ENCODE peak calls at places on chromosomes 4 and X, in five cellular contexts. One of them, this sample, is unnamed.

GRCh38 chrX:106933538-106933961 is 13.3 kb downstream of the CLDN2 start:
- DNase-seq in AG04449: no peak
- DNase-seq in esophagus squamous epithelium: no peak
- DNase-seq in NT2/D1: no peak
- DNase-seq in skeletal muscle cell: no peak
- DNase-seq in this sample: no peak

GRCh38 chr4:122121593-122121992 is 30.5 kb upstream of the BLTP1 start:
- DNase-seq in AG04449: no peak
- DNase-seq in esophagus squamous epithelium: no peak
- DNase-seq in NT2/D1: no peak
- DNase-seq in skeletal muscle cell: no peak
- DNase-seq in this sample: no peak

GRCh38 chr4:48247878-48248558 is 21.6 kb downstream of the TEC start:
- DNase-seq in NT2/D1: no peak
- DNase-seq in AG04449: no peak
- DNase-seq in esophagus squamous epithelium: no peak
- DNase-seq in skeletal muscle cell: no peak
- DNase-seq in this sample: no peak

GRCh38 chr4:102253860-102254259 is 91.4 kb downstream of the SLC39A8 start:
- DNase-seq in esophagus squamous epithelium: no peak
- DNase-seq in skeletal muscle cell: no peak
- DNase-seq in AG04449: no peak
- DNase-seq in NT2/D1: no peak
- DNase-seq in this sample: no peak

GRCh38 chr4:47718691-47719090 is 119.2 kb downstream of the CORIN start:
- DNase-seq in NT2/D1: no peak
- DNase-seq in AG04449: no peak
- DNase-seq in skeletal muscle cell: no peak
- DNase-seq in esophagus squamous epithelium: no peak
- DNase-seq in this sample: no peak

GRCh38 chr4:7906171-7906581 is 33.5 kb downstream of the AFAP1 start:
- DNase-seq in NT2/D1: no peak
- DNase-seq in skeletal muscle cell: no peak
- DNase-seq in esophagus squamous epithelium: no peak
- DNase-seq in AG04449: no peak
- DNase-seq in this sample: no peak

GRCh38 chrX:152896450-152896849 is 1.4 kb upstream of the ZNF185 start:
- DNase-seq in skeletal muscle cell: no peak
- DNase-seq in NT2/D1: no peak
- DNase-seq in AG04449: no peak
- DNase-seq in esophagus squamous epithelium: no peak
- DNase-seq in this sample: no peak

GRCh38 chr4:26372076-26372475 is 51.3 kb downstream of the RBPJ start:
- DNase-seq in esophagus squamous epithelium: no peak
- DNase-seq in skeletal muscle cell: no peak
- DNase-seq in AG04449: no peak
- DNase-seq in NT2/D1: no peak
- DNase-seq in this sample: no peak

GRCh38 chr4:56745082-56745481 is 64.0 kb upstream of the HOPX start:
- DNase-seq in skeletal muscle cell: no peak
- DNase-seq in esophagus squamous epithelium: no peak
- DNase-seq in NT2/D1: no peak
- DNase-seq in AG04449: no peak
- DNase-seq in this sample: no peak

GRCh38 chr4:53558981-53559620 is 32.2 kb downstream of the LNX1 start:
- DNase-seq in skeletal muscle cell: no peak
- DNase-seq in AG04449: no peak
- DNase-seq in esophagus squamous epithelium: no peak
- DNase-seq in NT2/D1: no peak
- DNase-seq in this sample: no peak

GRCh38 chrX:135484636-135485289 is 35.7 kb upstream of the INTS6L start:
- DNase-seq in AG04449: peak
- DNase-seq in esophagus squamous epithelium: no peak
- DNase-seq in skeletal muscle cell: peak
- DNase-seq in NT2/D1: no peak
- DNase-seq in this sample: peak

GRCh38 chrX:108537005-108537404 is 97.4 kb downstream of the COL4A5 start:
- DNase-seq in esophagus squamous epithelium: no peak
- DNase-seq in NT2/D1: no peak
- DNase-seq in skeletal muscle cell: peak
- DNase-seq in AG04449: no peak
- DNase-seq in this sample: peak

GRCh38 chr4:101103381-101104142 is 243.8 kb downstream of the PPP3CA start:
- DNase-seq in NT2/D1: no peak
- DNase-seq in esophagus squamous epithelium: no peak
- DNase-seq in skeletal muscle cell: no peak
- DNase-seq in AG04449: no peak
- DNase-seq in this sample: no peak

GRCh38 chr4:136829298-136829697 is 703.0 kb downstream of the PCDH18 start:
- DNase-seq in NT2/D1: no peak
- DNase-seq in skeletal muscle cell: no peak
- DNase-seq in esophagus squamous epithelium: no peak
- DNase-seq in AG04449: no peak
- DNase-seq in this sample: peak

GRCh38 chrX:109774706-109775105 is 41.6 kb upstream of the ACSL4 start:
- DNase-seq in NT2/D1: no peak
- DNase-seq in esophagus squamous epithelium: no peak
- DNase-seq in skeletal muscle cell: peak
- DNase-seq in AG04449: peak
- DNase-seq in this sample: no peak

GRCh38 chrX:39958850-39959249 is 138.9 kb downstream of the BCOR start:
- DNase-seq in skeletal muscle cell: no peak
- DNase-seq in esophagus squamous epithelium: no peak
- DNase-seq in NT2/D1: no peak
- DNase-seq in AG04449: no peak
- DNase-seq in this sample: no peak

GRCh38 chrX:129652565-129653169 is 2.1 kb downstream of the APLN start:
- DNase-seq in NT2/D1: no peak
- DNase-seq in AG04449: no peak
- DNase-seq in esophagus squamous epithelium: no peak
- DNase-seq in skeletal muscle cell: no peak
- DNase-seq in this sample: no peak

GRCh38 chr4:151408630-151409469 is at the start of gene FHIP1A:
- DNase-seq in NT2/D1: peak
- DNase-seq in esophagus squamous epithelium: peak
- DNase-seq in AG04449: no peak
- DNase-seq in skeletal muscle cell: peak
- DNase-seq in this sample: peak

GRCh38 chr4:82630079-82630478 is 68.3 kb upstream of the TMEM150C start:
- DNase-seq in skeletal muscle cell: no peak
- DNase-seq in esophagus squamous epithelium: no peak
- DNase-seq in NT2/D1: no peak
- DNase-seq in AG04449: no peak
- DNase-seq in this sample: no peak

GRCh38 chrX:115268421-115268820 is 21.1 kb upstream of the LUZP4 start:
- DNase-seq in NT2/D1: no peak
- DNase-seq in AG04449: no peak
- DNase-seq in esophagus squamous epithelium: no peak
- DNase-seq in skeletal muscle cell: no peak
- DNase-seq in this sample: peak

DNA sequence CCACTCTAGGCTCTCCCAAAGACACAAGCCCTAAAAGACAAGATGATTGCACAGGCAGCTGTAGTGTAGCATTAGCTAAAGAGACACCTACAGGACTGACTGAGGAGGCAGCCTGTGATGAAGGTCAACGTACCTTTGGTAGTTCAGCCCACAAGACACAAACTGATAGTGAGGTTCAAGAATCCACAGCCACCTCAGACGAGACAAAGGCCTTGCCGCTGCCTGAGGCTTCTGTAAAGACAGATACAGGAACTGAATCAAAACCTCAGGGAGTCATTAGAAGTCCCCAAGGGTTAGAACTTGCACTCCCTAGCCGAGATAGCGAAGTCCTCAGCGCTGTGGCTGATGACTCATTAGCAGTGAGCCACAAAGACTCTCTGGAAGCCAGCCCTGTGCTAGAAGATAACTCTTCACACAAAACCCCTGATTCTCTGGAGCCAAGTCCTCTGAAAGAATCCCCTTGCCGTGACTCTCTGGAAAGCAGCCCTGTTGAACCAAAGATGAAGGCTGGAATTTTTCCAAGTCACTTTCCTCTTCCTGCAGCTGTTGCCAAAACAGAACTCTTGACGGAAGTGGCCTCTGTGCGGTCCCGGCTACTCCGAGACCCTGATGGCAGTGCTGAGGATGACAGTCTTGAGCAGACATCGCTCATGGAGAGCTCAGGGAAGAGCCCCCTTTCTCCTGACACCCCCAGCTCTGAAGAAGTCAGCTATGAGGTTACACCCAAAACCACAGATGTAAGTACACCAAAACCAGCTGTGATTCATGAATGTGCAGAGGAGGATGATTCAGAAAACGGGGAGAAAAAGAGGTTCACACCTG is 306.3 kb downstream of the ANK2 start:
- DNase-seq in NT2/D1: no peak
- DNase-seq in esophagus squamous epithelium: no peak
- DNase-seq in AG04449: peak
- DNase-seq in skeletal muscle cell: peak
- DNase-seq in this sample: no peak
- H3K4me3 ChIP-seq in NT2/D1: no peak
- H3K4me3 ChIP-seq in esophagus squamous epithelium: no peak
- H3K4me3 ChIP-seq in AG04449: no peak
- H3K4me3 ChIP-seq in skeletal muscle cell: no peak
- H3K4me3 ChIP-seq in this sample: no peak

DNA sequence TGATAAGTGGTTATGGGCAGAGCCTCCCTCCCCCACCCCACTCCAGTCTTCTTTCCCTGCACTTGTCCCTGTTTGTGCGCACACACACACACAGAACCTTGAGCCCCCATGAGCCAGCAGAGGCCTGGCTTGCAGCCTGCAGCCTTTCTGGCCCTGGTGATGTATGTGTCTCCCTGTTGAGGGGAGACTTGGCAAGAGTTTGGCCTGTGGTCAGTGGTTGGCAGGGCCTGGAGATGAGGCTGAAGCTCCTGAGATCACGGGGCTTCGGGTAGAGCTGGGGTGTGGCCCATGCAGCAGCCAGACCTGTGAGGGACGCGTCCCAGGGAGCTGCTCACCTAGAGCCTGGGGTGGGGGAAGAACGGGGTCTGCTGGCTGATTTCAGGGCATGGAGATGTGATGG is 2.3 kb downstream of the GPR173 start:
- DNase-seq in skeletal muscle cell: no peak
- DNase-seq in AG04449: no peak
- DNase-seq in esophagus squamous epithelium: no peak
- DNase-seq in NT2/D1: no peak
- DNase-seq in this sample: no peak
- H3K4me3 ChIP-seq in skeletal muscle cell: peak
- H3K4me3 ChIP-seq in AG04449: peak
- H3K4me3 ChIP-seq in esophagus squamous epithelium: no peak
- H3K4me3 ChIP-seq in NT2/D1: no peak
- H3K4me3 ChIP-seq in this sample: no peak

GRCh38 chr4:2795558-2796260 is 2.8 kb downstream of the SH3BP2 start:
- DNase-seq in AG04449: no peak
- DNase-seq in esophagus squamous epithelium: no peak
- DNase-seq in NT2/D1: no peak
- DNase-seq in skeletal muscle cell: no peak
- DNase-seq in this sample: no peak
- H3K4me3 ChIP-seq in AG04449: no peak
- H3K4me3 ChIP-seq in esophagus squamous epithelium: peak
- H3K4me3 ChIP-seq in NT2/D1: no peak
- H3K4me3 ChIP-seq in skeletal muscle cell: no peak
- H3K4me3 ChIP-seq in this sample: no peak

GRCh38 chr4:184550476-184550875 is 76.1 kb upstream of the IRF2 start:
- DNase-seq in esophagus squamous epithelium: no peak
- DNase-seq in AG04449: no peak
- DNase-seq in skeletal muscle cell: no peak
- DNase-seq in NT2/D1: no peak
- DNase-seq in this sample: no peak

GRCh38 chr4:184553891-184554290 is 79.5 kb upstream of the IRF2 start:
- DNase-seq in NT2/D1: no peak
- DNase-seq in skeletal muscle cell: no peak
- DNase-seq in esophagus squamous epithelium: no peak
- DNase-seq in AG04449: no peak
- DNase-seq in this sample: no peak

GRCh38 chr4:184544711-184545409 is 70.5 kb upstream of the IRF2 start:
- DNase-seq in skeletal muscle cell: no peak
- DNase-seq in AG04449: no peak
- DNase-seq in NT2/D1: no peak
- DNase-seq in esophagus squamous epithelium: no peak
- DNase-seq in this sample: no peak

GRCh38 chr4:184548321-184548650 is 73.9 kb upstream of the IRF2 start:
- DNase-seq in AG04449: no peak
- DNase-seq in skeletal muscle cell: no peak
- DNase-seq in esophagus squamous epithelium: no peak
- DNase-seq in NT2/D1: no peak
- DNase-seq in this sample: no peak

DNA sequence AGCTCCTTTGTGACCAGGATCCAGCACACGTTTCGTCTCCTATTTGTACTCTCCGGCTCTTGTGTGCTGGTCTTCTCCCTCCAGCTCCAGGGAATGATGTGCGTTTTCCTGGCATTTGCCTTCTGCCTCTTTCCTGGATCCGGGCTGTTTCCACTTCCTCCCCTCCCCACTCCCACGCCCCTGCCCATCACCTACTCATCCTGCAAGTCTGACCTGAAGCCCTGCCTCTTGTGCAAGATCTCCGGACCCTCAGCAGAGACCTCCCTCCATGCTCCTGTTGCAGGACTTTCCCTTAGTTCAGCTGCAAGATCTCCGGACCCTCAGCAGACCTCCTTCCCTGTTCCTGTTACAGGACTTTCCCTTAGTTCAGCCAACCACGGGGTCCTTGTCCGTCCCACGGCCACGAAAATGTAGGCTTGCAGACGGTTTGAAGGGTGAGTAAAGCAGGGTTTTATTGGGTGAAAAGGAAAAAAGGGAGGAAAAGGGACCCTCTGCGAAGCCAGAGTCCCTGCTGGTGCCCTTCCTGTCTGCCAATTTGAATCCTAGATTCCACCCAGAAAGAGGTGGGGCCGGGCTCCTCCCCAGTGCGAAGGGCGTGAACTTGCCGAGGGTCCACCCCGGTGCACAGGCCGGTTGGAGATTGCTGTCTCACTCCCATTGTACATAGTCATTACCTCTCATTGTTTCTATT is 74.4 kb upstream of the IRF2 start:
- DNase-seq in NT2/D1: no peak
- DNase-seq in AG04449: no peak
- DNase-seq in skeletal muscle cell: no peak
- DNase-seq in esophagus squamous epithelium: no peak
- DNase-seq in this sample: no peak
- H3K4me3 ChIP-seq in NT2/D1: no peak
- H3K4me3 ChIP-seq in AG04449: no peak
- H3K4me3 ChIP-seq in skeletal muscle cell: no peak
- H3K4me3 ChIP-seq in esophagus squamous epithelium: peak
- H3K4me3 ChIP-seq in this sample: no peak